ENCODE peak calls at places on chromosomes 12 and 14, in four cellular contexts. U is HepG2, B is K562, E is GM12878. N is an unnamed sample.

GRCh38 chr14:50679674-50680073 is 11.6 kb upstream of the SAV1 start:
- DNase-seq in B (no peak), U (no peak), E (no peak), N (no peak)

GRCh38 chr12:56718167-56718566 is 6.9 kb downstream of the NACA start:
- DNase-seq in B (peak), E (no peak), U (no peak), N (no peak)

GRCh38 chr14:60087664-60088063 is 4.1 kb upstream of the PCNX4 start:
- DNase-seq in U (no peak), E (no peak), B (peak), N (no peak)

GRCh38 chr12:56124133-56124532 is 3.9 kb upstream of the ESYT1 start:
- DNase-seq in B (no peak), U (peak), E (no peak), N (no peak)

GRCh38 chr14:69535230-69535848 is 39.3 kb downstream of the CCDC177 start:
- DNase-seq in B (peak), U (peak), E (no peak), N (no peak)

GRCh38 chr12:46831335-46832083 is 5.7 kb upstream of the SLC38A4 start:
- DNase-seq in E (no peak), U (no peak), B (no peak), N (no peak)

GRCh38 chr14:37697489-37698121 is 102.2 kb downstream of the TTC6 start:
- DNase-seq in B (no peak), U (peak), E (no peak), N (no peak)

GRCh38 chr12:47910486-47910885 is 5.7 kb upstream of the VDR start:
- DNase-seq in E (no peak), U (no peak), B (no peak), N (no peak)

GRCh38 chr14:96616168-96616681 is 114.0 kb downstream of the PAPOLA start:
- DNase-seq in U (no peak), E (no peak), B (no peak), N (no peak)

GRCh38 chr14:22545842-22546721 is 42.9 kb downstream of the DAD1 start:
- DNase-seq in E (no peak), U (no peak), B (no peak), N (no peak)

GRCh38 chr12:6823161-6824084 is 1.8 kb downstream of the GPR162 start:
- DNase-seq in B (no peak), E (no peak), U (no peak), N (no peak)

GRCh38 chr14:100883789-100884101 is 19.8 kb downstream of the RTL1 start:
- DNase-seq in B (no peak), E (no peak), U (no peak), N (no peak)

GRCh38 chr14:42665083-42665482 is 1058.4 kb downstream of the LRFN5 start:
- DNase-seq in B (no peak), U (no peak), E (no peak), N (no peak)

GRCh38 chr12:86349196-86349595 is 93.0 kb upstream of the MGAT4C start:
- DNase-seq in E (no peak), B (no peak), U (no peak), N (no peak)

GRCh38 chr14:31886161-31886835 is 190.8 kb upstream of the ARHGAP5 start:
- DNase-seq in U (no peak), B (no peak), E (no peak), N (no peak)

GRCh38 chr12:101021911-101022388 is 188.1 kb downstream of the SLC5A8 start:
- DNase-seq in E (no peak), U (peak), B (no peak), N (no peak)

GRCh38 chr12:22615963-22616501 is 8.9 kb upstream of the ETNK1 start:
- DNase-seq in E (no peak), U (no peak), B (no peak), N (no peak)

GRCh38 chr12:6285063-6285477 is 25.4 kb upstream of the PLEKHG6 start:
- DNase-seq in U (peak), B (peak), E (no peak), N (peak)

GRCh38 chr14:78933948-78934524 is 763.9 kb downstream of the NRXN3 start:
- DNase-seq in B (peak), E (no peak), U (peak), N (no peak)

GRCh38 chr14:93959239-93960107 is 16.9 kb downstream of the ASB2 start:
- DNase-seq in E (peak), B (peak), U (peak), N (peak)

GRCh38 chr14:42222924-42223471 is 616.3 kb downstream of the LRFN5 start:
- DNase-seq in U (no peak), B (no peak), E (peak), N (no peak)

GRCh38 chr12:69490920-69491643 is 20.9 kb downstream of the FRS2 start:
- DNase-seq in B (no peak), U (no peak), E (no peak), N (no peak)
- TF ChIP-seq CBX5 in B (no peak), U (no peak), E (no peak), N (no peak)

GRCh38 chr14:99327458-99328250 is 55.7 kb upstream of the BCL11B start:
- DNase-seq in U (no peak), B (no peak), E (no peak), N (peak)
- TF ChIP-seq ATF2 in U (no peak), B (no peak), E (no peak), N (no peak)

DNA sequence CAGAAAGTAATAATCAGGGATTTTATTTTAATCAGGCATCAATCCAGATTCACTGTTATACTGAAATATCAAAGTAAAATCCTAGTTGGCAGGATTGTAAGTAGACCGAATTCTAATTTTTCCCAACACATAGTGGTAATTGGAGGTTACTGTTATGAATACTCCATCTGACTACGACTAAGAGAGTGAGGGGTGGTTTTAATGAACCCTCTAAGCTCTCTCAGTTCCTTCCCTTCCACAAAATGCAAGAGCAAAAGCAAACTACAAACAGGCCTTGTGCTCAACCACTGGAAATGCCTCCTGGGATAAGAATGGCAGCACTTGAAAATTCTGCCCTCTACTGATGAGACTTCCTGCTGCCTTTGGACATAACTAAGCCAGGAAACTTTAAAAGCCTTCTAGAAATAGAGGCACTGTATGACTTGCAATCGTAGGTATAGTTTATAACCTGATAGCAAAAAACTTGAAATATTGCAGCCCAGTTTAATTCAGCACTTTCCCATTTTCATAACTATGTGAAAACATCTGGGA is 184.8 kb downstream of the SLC16A7 start:
- DNase-seq in B (no peak), U (peak), E (no peak), N (no peak)
- TF ChIP-seq CBX5 in B (no peak), U (no peak), E (no peak), N (no peak)

DNA sequence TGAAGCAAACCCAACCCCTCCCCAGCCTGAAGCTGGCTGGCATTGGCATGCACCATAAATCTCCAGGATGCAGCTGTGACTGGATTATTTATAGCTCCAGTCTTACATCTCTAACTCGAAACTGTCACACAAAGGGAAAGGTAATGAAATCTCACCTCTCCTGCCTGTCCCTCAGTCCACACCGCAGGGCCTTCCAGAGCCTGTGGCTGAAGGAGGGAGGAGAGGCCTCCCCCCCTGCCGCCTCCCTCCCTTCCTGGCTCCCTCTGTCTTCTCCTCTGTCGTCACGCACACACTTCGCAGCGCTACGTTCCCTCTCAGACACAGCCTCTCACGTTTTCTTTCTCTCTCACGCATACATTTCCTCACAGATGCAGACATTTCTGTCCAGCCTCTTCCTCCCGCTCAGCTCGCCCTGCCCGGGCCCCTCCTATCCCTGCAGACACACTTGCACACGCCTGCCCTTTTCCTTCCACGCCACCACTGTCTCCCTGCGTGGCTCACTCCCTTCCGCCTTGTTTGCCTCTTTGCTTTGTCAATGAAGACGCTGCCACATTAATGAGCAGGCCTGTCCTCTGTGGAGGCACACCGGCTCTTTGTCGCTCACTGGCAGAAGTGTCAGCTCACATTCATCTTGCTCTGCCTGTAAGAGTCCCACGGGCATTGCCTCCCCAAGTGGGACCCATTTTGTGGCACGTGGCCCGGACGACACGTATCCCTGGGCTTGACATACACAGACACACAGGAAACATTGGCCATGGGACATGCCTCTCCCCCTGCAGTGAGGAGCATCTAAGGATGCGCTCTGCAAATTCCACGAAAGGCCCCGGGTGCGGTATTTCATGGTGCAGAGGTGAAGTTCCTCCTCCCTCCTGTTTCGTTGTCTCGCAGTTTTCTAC is 27.9 kb downstream of the IRF2BPL start:
- DNase-seq in B (no peak), E (no peak), U (no peak), N (no peak)
- TF ChIP-seq ATF2 in B (no peak), E (no peak), U (no peak), N (no peak)

GRCh38 chr14:73058224-73058922 is at the start of gene RBM25:
- DNase-seq in U (peak), E (peak), B (peak), N (peak)

GRCh38 chr14:73055251-73055650 is 3.1 kb upstream of the RBM25 start:
- DNase-seq in B (no peak), E (no peak), U (no peak), N (no peak)

GRCh38 chr14:73057939-73058223 is 453 bp upstream of the RBM25 start:
- DNase-seq in B (no peak), U (no peak), E (no peak), N (no peak)

GRCh38 chr14:73059326-73059725 is 992 bp downstream of the RBM25 start:
- DNase-seq in E (no peak), B (no peak), U (peak), N (no peak)

DNA sequence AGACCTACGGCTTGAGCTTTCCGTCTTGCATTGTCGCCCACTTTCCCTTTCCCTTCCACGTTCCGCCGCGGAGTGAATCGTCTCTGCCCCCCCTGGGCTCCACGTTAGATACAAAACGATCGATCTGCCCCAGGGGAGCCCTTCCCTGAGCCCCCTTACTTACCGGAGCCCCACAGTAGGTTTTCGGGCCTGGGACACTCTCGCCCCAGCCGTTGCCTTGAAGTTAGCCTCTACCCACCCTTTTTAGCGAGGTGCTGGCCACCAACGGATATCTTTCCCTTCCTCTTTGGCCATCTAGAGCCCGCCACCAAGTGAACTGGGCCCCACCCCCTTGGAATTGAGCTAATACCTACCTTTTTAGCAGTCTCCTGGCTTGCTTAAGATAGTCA is 583 bp downstream of the RBM25 start:
- DNase-seq in B (no peak), U (peak), E (no peak), N (peak)
- TF ChIP-seq CBX5 in B (no peak), U (no peak), E (no peak), N (no peak)

DNA sequence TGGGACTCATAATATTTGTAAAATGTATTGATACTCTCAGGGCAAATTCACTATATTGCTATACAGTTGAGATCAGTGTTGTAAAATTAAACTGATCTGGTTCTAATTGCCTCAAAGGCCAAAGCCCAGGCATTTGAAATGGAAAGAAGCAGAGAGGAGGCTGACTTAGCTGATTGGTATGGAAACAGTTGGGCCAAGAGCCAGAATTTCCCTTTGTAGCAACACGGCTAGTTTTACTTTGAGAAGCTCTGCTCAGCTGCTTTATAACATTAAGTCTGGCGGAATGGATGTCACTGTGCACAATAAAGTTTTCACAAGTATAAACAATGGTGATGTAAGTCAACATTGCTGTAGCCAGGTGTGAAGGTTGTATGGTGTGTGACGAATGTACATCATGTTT is 186.4 kb downstream of the MSRB3 start:
- DNase-seq in U (no peak), B (no peak), E (no peak), N (no peak)
- TF ChIP-seq ATF2 in U (no peak), B (no peak), E (no peak), N (no peak)

GRCh38 chr12:19288603-19289244 is 150.6 kb upstream of the AEBP2 start:
- DNase-seq in U (peak), B (peak), E (no peak), N (no peak)
- TF ChIP-seq CBX5 in U (no peak), B (no peak), E (no peak), N (no peak)

DNA sequence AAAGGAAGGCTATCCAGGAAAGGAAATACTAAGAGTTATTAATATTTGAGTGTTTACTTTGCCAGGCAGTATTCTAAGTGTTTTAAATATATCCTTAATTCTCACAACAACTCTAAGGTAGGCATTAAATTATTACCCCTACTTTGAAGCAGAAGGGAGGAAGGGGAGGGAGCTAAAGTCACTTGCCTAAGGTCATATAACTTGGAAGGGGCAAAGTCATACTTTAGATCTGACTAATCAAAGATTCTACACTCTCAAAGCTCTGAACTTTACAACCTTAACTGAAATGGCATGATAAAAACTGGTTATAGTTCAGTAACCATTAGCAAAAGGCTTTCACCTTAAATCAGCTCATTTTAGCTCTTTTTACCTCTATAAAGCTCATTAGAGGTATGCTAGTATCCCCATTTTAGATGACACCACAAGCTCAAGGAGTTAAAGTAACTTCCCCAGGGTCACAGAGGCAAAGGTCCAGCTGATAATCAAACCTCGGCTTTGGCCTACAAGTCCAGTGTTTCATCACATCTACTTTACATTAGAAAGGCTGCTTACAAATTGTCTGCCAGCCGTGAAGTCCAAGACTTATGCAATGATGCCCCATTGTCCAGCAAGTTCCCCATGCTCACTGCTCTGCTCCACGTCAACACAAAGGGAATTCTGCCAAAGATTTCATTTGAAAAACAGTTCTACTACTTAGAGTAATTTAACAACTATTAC is 223.9 kb downstream of the MED13L start:
- DNase-seq in U (peak), B (no peak), E (no peak), N (no peak)
- TF ChIP-seq ATF2 in U (no peak), B (no peak), E (no peak), N (no peak)

GRCh38 chr14:64826845-64827244 is 52.9 kb downstream of the SPTB start:
- DNase-seq in U (no peak), E (no peak), B (no peak), N (no peak)
- TF ChIP-seq CBX5 in U (no peak), E (no peak), B (no peak), N (no peak)

GRCh38 chr14:70616646-70617045 is 16.2 kb upstream of the MED6 start:
- DNase-seq in B (no peak), U (no peak), E (no peak), N (no peak)

GRCh38 chr14:70624972-70625371 is 16.7 kb upstream of the TTC9 start:
- DNase-seq in U (no peak), E (no peak), B (no peak), N (no peak)

GRCh38 chr14:70619708-70620107 is 19.3 kb upstream of the MED6 start:
- DNase-seq in B (no peak), U (no peak), E (no peak), N (no peak)

DNA sequence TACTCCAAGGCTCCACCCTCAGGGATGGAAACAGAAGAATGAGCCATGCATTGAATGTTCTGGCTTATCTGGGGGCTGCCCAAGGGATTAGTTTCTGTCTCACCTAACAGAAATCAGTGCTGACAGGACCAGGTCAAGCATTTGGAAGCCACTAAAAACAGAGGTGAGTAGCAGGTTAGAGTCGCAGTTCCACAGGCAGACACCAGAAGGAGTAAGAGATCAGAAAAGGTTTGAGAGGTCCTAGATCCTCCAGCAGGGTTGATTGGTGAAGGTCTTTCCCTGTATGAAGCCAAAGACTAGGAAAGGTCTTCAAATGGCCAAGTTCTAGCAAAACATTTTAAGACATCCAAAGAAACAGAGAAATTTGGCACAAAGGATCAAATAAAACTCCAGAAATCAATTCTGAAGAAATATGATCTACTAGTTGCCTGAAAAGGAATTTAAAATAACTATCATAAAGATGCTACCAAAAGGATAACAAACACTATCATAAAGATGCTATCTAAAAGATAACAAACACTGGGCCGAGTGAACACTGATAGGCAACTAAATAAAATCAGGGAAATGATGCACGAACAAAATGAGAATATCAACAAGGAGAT is 19.5 kb upstream of the TTC9 start:
- DNase-seq in U (peak), B (no peak), E (no peak), N (peak)
- TF ChIP-seq ATF2 in U (no peak), B (no peak), E (no peak), N (no peak)